ENCODE peak calls at places on chromosomes 11 and 22, in six cellular contexts. B, W, G, C, H and O are unnamed samples.

GRCh38 chr11:134916421-134916820 is 504.4 kb upstream of the B3GAT1 start:
- DNase-seq in B (no peak), W (no peak), G (no peak), C (no peak), H (no peak), O (no peak)

GRCh38 chr22:39405346-39406085 is 5.9 kb downstream of the TAB1 start:
- DNase-seq in B (peak), W (no peak), G (peak), C (no peak), H (no peak), O (no peak)

GRCh38 chr22:39873963-39874362 is 19.6 kb downstream of the ENTHD1 start:
- DNase-seq in B (no peak), W (no peak), G (no peak), C (no peak), H (no peak), O (no peak)

GRCh38 chr11:121553367-121553766 is 100.6 kb upstream of the SORL1-AS1 start:
- DNase-seq in B (no peak), W (no peak), G (no peak), C (no peak), H (no peak), O (no peak)

GRCh38 chr11:121864660-121865059 is 251.4 kb downstream of the BLID start:
- DNase-seq in B (no peak), W (no peak), G (no peak), C (no peak), H (no peak), O (no peak)

GRCh38 chr22:24025475-24025874 is 14.4 kb downstream of the CABIN1 start:
- DNase-seq in B (no peak), W (no peak), G (no peak), C (no peak), H (no peak), O (no peak)

GRCh38 chr11:2209900-2210321 is 38.3 kb upstream of the TH start:
- DNase-seq in B (no peak), W (no peak), G (no peak), C (no peak), H (no peak), O (no peak)

GRCh38 chr22:22558972-22559603 is at the start of gene PRAME:
- DNase-seq in B (no peak), W (peak), G (peak), C (peak), H (peak), O (peak)

GRCh38 chr11:2561283-2562180 is 116.7 kb downstream of the KCNQ1 start:
- DNase-seq in B (no peak), W (no peak), G (peak), C (no peak), H (no peak), O (no peak)

GRCh38 chr11:14455648-14456430 is 43.8 kb downstream of the COPB1 start:
- DNase-seq in B (no peak), W (no peak), G (no peak), C (no peak), H (no peak), O (no peak)

GRCh38 chr11:62842171-62842717 is 2.9 kb upstream of the WDR74 start:
- DNase-seq in B (peak), W (peak), G (peak), C (peak), H (peak), O (no peak)

GRCh38 chr11:96114178-96115070 is 190.5 kb upstream of the MTMR2 start:
- DNase-seq in B (peak), W (no peak), G (no peak), C (no peak), H (no peak), O (no peak)

GRCh38 chr11:45500457-45500856 is 165.0 kb downstream of the CHST1 start:
- DNase-seq in B (no peak), W (no peak), G (no peak), C (no peak), H (no peak), O (no peak)

GRCh38 chr11:102807921-102808320 is 10.0 kb upstream of the MMP1 start:
- DNase-seq in B (no peak), W (no peak), G (no peak), C (peak), H (no peak), O (peak)

GRCh38 chr11:14070866-14071265 is 108.3 kb downstream of the SPON1 start:
- DNase-seq in B (no peak), W (no peak), G (no peak), C (no peak), H (no peak), O (no peak)

GRCh38 chr22:40502919-40503318 is 132.5 kb downstream of the SGSM3 start:
- DNase-seq in B (no peak), W (no peak), G (no peak), C (no peak), H (no peak), O (no peak)

GRCh38 chr11:86687083-86687799 is 14.8 kb upstream of the ME3 start:
- DNase-seq in B (no peak), W (no peak), G (no peak), C (no peak), H (no peak), O (no peak)

GRCh38 chr11:115607621-115608191 is 103.5 kb upstream of the CADM1 start:
- DNase-seq in B (no peak), W (no peak), G (peak), C (no peak), H (no peak), O (no peak)

GRCh38 chr22:28869736-28870135 is 13.6 kb upstream of the ZNRF3 start:
- DNase-seq in B (no peak), W (no peak), G (no peak), C (no peak), H (no peak), O (no peak)

GRCh38 chr22:48753752-48754517 is 1073.7 kb downstream of the BRD1 start:
- DNase-seq in B (no peak), W (no peak), G (no peak), C (no peak), H (no peak), O (no peak)

GRCh38 chr11:11605821-11606450 is 15.9 kb downstream of the GALNT18 start:
- DNase-seq in B (no peak), W (no peak), G (no peak), C (no peak), H (no peak), O (no peak)

GRCh38 chr11:62732830-62733229 is 4.5 kb downstream of the TTC9C start:
- DNase-seq in B (peak), W (no peak), G (no peak), C (no peak), H (no peak), O (peak)

GRCh38 chr22:49993649-49994360 is 18.8 kb downstream of the IL17REL start:
- DNase-seq in B (no peak), W (no peak), G (no peak), C (no peak), H (no peak), O (no peak)

GRCh38 chr11:97739892-97740782 is 1280.6 kb upstream of the CNTN5 start:
- DNase-seq in B (no peak), W (no peak), G (no peak), C (peak), H (no peak), O (peak)

GRCh38 chr22:48370508-48371325 is 1457.0 kb downstream of the BRD1 start:
- DNase-seq in B (no peak), W (no peak), G (no peak), C (no peak), H (no peak), O (no peak)

GRCh38 chr11:128424867-128425285 is 162.5 kb downstream of the ETS1 start:
- DNase-seq in B (no peak), W (no peak), G (peak), C (peak), H (no peak), O (no peak)